ENCODE peak calls at places on chromosomes 13 and 19, in six cellular contexts. T, U, D, G, N and K are unnamed samples.
A peak's percentile ranks its signal among the peaks of the same experiment; 100 is the strongest.

GRCh38 chr19:51354742-51355148 is 11.4 kb downstream of the ETFB start:
- DNase-seq in T (no peak), U (peak; percentile 99), D (no peak), G (peak; percentile 53), N (no peak), K (peak; percentile 58)

GRCh38 chr19:17681505-17682125 is 6.5 kb downstream of the UNC13A start:
- DNase-seq in T (no peak), U (no peak), D (no peak), G (peak; percentile 34), N (peak; percentile 25), K (no peak)

GRCh38 chr19:18292460-18292809 is 11.0 kb upstream of the JUND start:
- DNase-seq in T (no peak), U (no peak), D (no peak), G (no peak), N (no peak), K (peak; percentile 56)

GRCh38 chr19:46492841-46493235 is 2.8 kb downstream of the PNMA8B start:
- DNase-seq in T (no peak), U (no peak), D (no peak), G (no peak), N (no peak), K (no peak)

GRCh38 chr19:29662604-29663404 is 2.5 kb upstream of the PLEKHF1 start:
- DNase-seq in T (peak; percentile 78), U (no peak), D (peak; percentile 89), G (peak; percentile 95), N (peak; percentile 70), K (peak; percentile 56)

GRCh38 chr13:77981191-77981925 is 62.7 kb upstream of the EDNRB start:
- DNase-seq in T (no peak), U (no peak), D (no peak), G (peak; percentile 5), N (no peak), K (no peak)

GRCh38 chr19:18385675-18386542 is at the start of gene GDF15:
- DNase-seq in T (peak; percentile 76), U (peak; percentile 95), D (no peak), G (peak; percentile 80), N (peak; percentile 50), K (no peak)

GRCh38 chr13:57633141-57633949 is 1.8 kb downstream of the PCDH17 start:
- DNase-seq in T (peak; percentile 85), U (no peak), D (peak; percentile 71), G (peak; percentile 29), N (no peak), K (no peak)

GRCh38 chr13:99446242-99446641 is 55.0 kb upstream of the TM9SF2 start:
- DNase-seq in T (no peak), U (peak; percentile 30), D (no peak), G (no peak), N (peak; percentile 2), K (no peak)

GRCh38 chr13:106052200-106052767 is 483.2 kb downstream of the EFNB2 start:
- DNase-seq in T (no peak), U (no peak), D (no peak), G (peak; percentile 11), N (no peak), K (no peak)

GRCh38 chr13:96338030-96338429 is 248.1 kb downstream of the HS6ST3 start:
- DNase-seq in T (no peak), U (no peak), D (no peak), G (no peak), N (no peak), K (no peak)

GRCh38 chr19:13078897-13079541 is 23.6 kb downstream of the LYL1 start:
- DNase-seq in T (no peak), U (no peak), D (no peak), G (no peak), N (no peak), K (no peak)

GRCh38 chr19:5580116-5580515 is 12.4 kb upstream of the TINCR start:
- DNase-seq in T (no peak), U (no peak), D (no peak), G (no peak), N (no peak), K (no peak)

GRCh38 chr19:12867120-12868099 is 13.8 kb downstream of the DNASE2 start:
- DNase-seq in T (peak; percentile 73), U (no peak), D (no peak), G (peak; percentile 7), N (no peak), K (peak; percentile 72)

GRCh38 chr13:74025369-74025768 is 108.8 kb downstream of the KLF12 start:
- DNase-seq in T (no peak), U (no peak), D (no peak), G (no peak), N (no peak), K (no peak)

GRCh38 chr19:4832776-4833175 is 1.3 kb upstream of the TICAM1 start:
- DNase-seq in T (no peak), U (no peak), D (no peak), G (no peak), N (no peak), K (no peak)

GRCh38 chr13:27020415-27020814 is 151.2 kb downstream of the USP12 start:
- DNase-seq in T (no peak), U (no peak), D (no peak), G (no peak), N (no peak), K (no peak)

DNA sequence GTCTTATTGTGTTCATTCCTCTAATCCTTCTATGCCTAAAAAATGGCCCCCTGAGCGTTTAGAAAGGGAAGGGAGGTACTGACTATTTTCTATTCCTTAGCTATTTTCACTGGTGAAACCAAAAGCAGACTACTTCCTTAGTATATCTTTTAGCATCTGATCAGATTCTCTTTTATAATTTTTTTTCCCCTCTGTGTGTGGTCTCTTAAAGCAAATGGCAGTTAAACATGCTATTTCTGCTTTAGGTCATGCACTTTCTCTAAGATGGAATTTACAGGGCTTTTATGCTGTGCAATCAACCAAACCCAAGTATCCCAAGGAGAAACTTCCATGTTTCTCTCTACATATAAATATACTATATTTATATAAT is 10.0 kb upstream of the ITM2B start:
- DNase-seq in T (no peak), U (no peak), D (no peak), G (no peak), N (no peak), K (no peak)
- H3K4me1 ChIP-seq in T (peaks cover 19% of the 10 kb centered on the region), U (peaks cover 52% of the 10 kb centered on the region), D (peaks cover 9% of the 10 kb centered on the region), G (no peaks in the 10 kb centered on the region), N (no peaks in the 10 kb centered on the region), K (peaks cover 40% of the 10 kb centered on the region)

GRCh38 chr13:20016649-20017364 is 58.3 kb downstream of the ZMYM2 start:
- DNase-seq in T (no peak), U (no peak), D (no peak), G (no peak), N (no peak), K (no peak)

GRCh38 chr13:20019033-20019432 is 60.5 kb downstream of the ZMYM2 start:
- DNase-seq in T (no peak), U (no peak), D (no peak), G (no peak), N (no peak), K (no peak)

GRCh38 chr13:20017365-20017711 is 58.8 kb downstream of the ZMYM2 start:
- DNase-seq in T (no peak), U (no peak), D (no peak), G (no peak), N (no peak), K (no peak)

GRCh38 chr13:20015763-20016162 is 57.2 kb downstream of the ZMYM2 start:
- DNase-seq in T (no peak), U (no peak), D (no peak), G (no peak), N (no peak), K (no peak)
- H3K36me3 ChIP-seq in T (peaks cover 43% of the 10 kb centered on the region), U (peaks cover 7% of the 10 kb centered on the region), D (peaks cover 24% of the 10 kb centered on the region), G (peaks cover 3% of the 10 kb centered on the region), N (peaks cover 44% of the 10 kb centered on the region), K (peaks cover 9% of the 10 kb centered on the region)

DNA sequence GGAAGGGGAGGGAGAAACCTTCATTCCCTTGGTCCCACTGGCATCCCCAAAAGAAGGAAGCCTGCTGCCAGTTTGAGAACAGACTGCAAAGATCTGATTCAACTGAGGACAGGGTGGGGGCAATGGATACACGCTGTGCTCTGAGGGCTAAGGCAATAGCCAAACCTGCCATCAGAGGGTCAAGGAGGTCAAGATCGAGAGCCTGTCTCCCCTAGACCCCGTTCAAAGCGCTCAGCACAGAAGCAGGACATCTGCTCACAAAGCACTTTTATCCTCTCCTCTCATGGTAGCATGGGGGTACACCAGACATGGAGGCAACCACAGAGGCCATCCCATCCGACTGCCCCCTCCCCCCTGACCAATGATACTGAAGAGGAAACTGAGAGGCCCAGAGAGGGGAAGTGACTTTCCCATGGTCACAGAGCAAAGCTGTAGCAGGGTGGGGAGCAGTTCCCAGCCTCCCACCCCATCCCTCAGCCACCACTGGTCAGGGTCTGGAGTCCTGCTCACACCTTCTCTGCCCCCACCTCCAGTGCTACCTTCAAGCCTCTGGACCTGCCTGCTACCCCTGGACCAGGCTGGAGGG is 11.1 kb downstream of the POU2F2 start:
- DNase-seq in T (no peak), U (no peak), D (no peak), G (no peak), N (no peak), K (no peak)
- H3K4me1 ChIP-seq in T (no peaks in the 10 kb centered on the region), U (peaks cover 9% of the 10 kb centered on the region), D (peaks cover 5% of the 10 kb centered on the region), G (peaks cover 27% of the 10 kb centered on the region), N (peaks cover 14% of the 10 kb centered on the region), K (peaks cover 44% of the 10 kb centered on the region)

GRCh38 chr13:28322256-28322895 is 172.6 kb downstream of the FLT1 start:
- DNase-seq in T (no peak), U (no peak), D (no peak), G (peak; percentile 22), N (peak; percentile 52), K (no peak)
- H3K36me3 ChIP-seq in T (peaks cover 2% of the 10 kb centered on the region), U (no peaks in the 10 kb centered on the region), D (no peaks in the 10 kb centered on the region), G (no peaks in the 10 kb centered on the region), N (no peaks in the 10 kb centered on the region), K (no peaks in the 10 kb centered on the region)

GRCh38 chr19:45103625-45104319 is 10.8 kb downstream of the PPP1R37 start:
- DNase-seq in T (no peak), U (peak; percentile 73), D (no peak), G (no peak), N (no peak), K (no peak)
- H3K4me1 ChIP-seq in T (peaks cover 49% of the 10 kb centered on the region), U (peaks cover 71% of the 10 kb centered on the region), D (peaks cover 64% of the 10 kb centered on the region), G (peaks cover 36% of the 10 kb centered on the region), N (peaks cover 10% of the 10 kb centered on the region), K (peaks cover 20% of the 10 kb centered on the region)

GRCh38 chr19:39472746-39473442 is 7.7 kb upstream of the TIMM50 start:
- DNase-seq in T (no peak), U (no peak), D (no peak), G (no peak), N (no peak), K (no peak)
- H3K36me3 ChIP-seq in T (peaks cover 79% of the 10 kb centered on the region), U (peaks cover 81% of the 10 kb centered on the region), D (peaks cover 83% of the 10 kb centered on the region), G (peaks cover 53% of the 10 kb centered on the region), N (peaks cover 34% of the 10 kb centered on the region), K (peaks cover 43% of the 10 kb centered on the region)